ENCODE peak calls at places on chromosomes 5 and 9, in seven cellular contexts. S is gastrocnemius medialis; Z is pancreas; I is heart left ventricle; W is CD4-positive, alpha-beta memory T cell; B is breast epithelium; V is lung. X is an unnamed sample. For H3K4me1, the result is how much of the 10 kb centered on the place peaks cover.

GRCh38 chr5:81893961-81894360 is 77.9 kb upstream of the ATG10 start:
- DNase-seq in S (no peak), Z (no peak), I (no peak), W (no peak), B (no peak), V (no peak), X (no peak)

GRCh38 chr5:73822276-73822988 is 196.4 kb downstream of the ARHGEF28 start:
- DNase-seq in S (no peak), Z (no peak), I (no peak), W (no peak), B (no peak), V (no peak), X (no peak)

GRCh38 chr9:80650964-80651555 is 1038.3 kb downstream of the TLE1 start:
- DNase-seq in S (no peak), Z (no peak), I (no peak), W (no peak), B (no peak), V (no peak), X (no peak)

GRCh38 chr9:120545691-120546565 is 34.0 kb downstream of the CDK5RAP2 start:
- DNase-seq in S (no peak), Z (no peak), I (no peak), W (no peak), B (no peak), V (no peak), X (no peak)

GRCh38 chr5:141478321-141478945 is 2.7 kb downstream of the PCDHGC3 start:
- DNase-seq in S (no peak), Z (peak), I (no peak), W (no peak), B (peak), V (peak), X (peak)

GRCh38 chr9:109417585-109418544 is 80.2 kb downstream of the PTPN3 start:
- DNase-seq in S (peak), Z (no peak), I (peak), W (no peak), B (no peak), V (no peak), X (no peak)

GRCh38 chr5:72425995-72426394 is 81.2 kb downstream of the ZNF366 start:
- DNase-seq in S (no peak), Z (no peak), I (no peak), W (no peak), B (no peak), V (no peak), X (no peak)

GRCh38 chr5:165201364-165202143 is 1696.1 kb downstream of the MAT2B start:
- DNase-seq in S (no peak), Z (no peak), I (no peak), W (no peak), B (no peak), V (no peak), X (no peak)

GRCh38 chr5:110031402-110032140 is 341.8 kb downstream of the MAN2A1 start:
- DNase-seq in S (no peak), Z (no peak), I (no peak), W (peak), B (no peak), V (no peak), X (no peak)

GRCh38 chr5:169161022-169161680 is 139.8 kb downstream of the SLIT3 start:
- DNase-seq in S (peak), Z (no peak), I (peak), W (no peak), B (peak), V (peak), X (peak)

GRCh38 chr5:6713274-6714181 is at the start of gene TENT4A:
- DNase-seq in S (no peak), Z (no peak), I (peak), W (no peak), B (peak), V (peak), X (peak)

GRCh38 chr5:111806753-111807152 is 49.8 kb upstream of the NREP start:
- DNase-seq in S (no peak), Z (no peak), I (no peak), W (no peak), B (no peak), V (no peak), X (no peak)

GRCh38 chr5:159182691-159183090 is 26.7 kb downstream of the RNF145 start:
- DNase-seq in S (no peak), Z (no peak), I (no peak), W (no peak), B (no peak), V (no peak), X (no peak)

GRCh38 chr5:126366199-126366560 is 57.0 kb upstream of the GRAMD2B start:
- DNase-seq in S (no peak), Z (no peak), I (no peak), W (no peak), B (no peak), V (no peak), X (no peak)

GRCh38 chr5:108749130-108749861 is 1.6 kb downstream of the FER start:
- DNase-seq in S (no peak), Z (peak), I (no peak), W (peak), B (no peak), V (no peak), X (no peak)

GRCh38 chr5:1354491-1355033 is 9.7 kb upstream of the CLPTM1L start:
- DNase-seq in S (no peak), Z (no peak), I (no peak), W (no peak), B (no peak), V (no peak), X (no peak)

GRCh38 chr9:113738898-113739604 is 137.1 kb upstream of the ZNF618 start:
- DNase-seq in S (no peak), Z (no peak), I (no peak), W (peak), B (no peak), V (no peak), X (no peak)

GRCh38 chr5:173486355-173486754 is 130.1 kb downstream of the BOD1 start:
- DNase-seq in S (no peak), Z (no peak), I (no peak), W (no peak), B (peak), V (no peak), X (no peak)

GRCh38 chr9:28120241-28121025 is 547.2 kb upstream of the C9orf72 start:
- DNase-seq in S (no peak), Z (no peak), I (no peak), W (no peak), B (no peak), V (no peak), X (no peak)

GRCh38 chr5:57452885-57453284 is 29.7 kb downstream of the ACTBL2 start:
- DNase-seq in S (no peak), Z (no peak), I (no peak), W (no peak), B (no peak), V (no peak), X (no peak)

GRCh38 chr5:176188085-176188484 is 50.1 kb upstream of the SIMC1 start:
- DNase-seq in S (no peak), Z (no peak), I (no peak), W (no peak), B (no peak), V (no peak), X (no peak)

GRCh38 chr5:139561655-139562451 is 714 bp downstream of the UBE2D2 start:
- DNase-seq in S (peak), Z (peak), I (no peak), W (peak), B (peak), V (peak), X (no peak)

GRCh38 chr5:101626572-101626971 is 669.5 kb downstream of the SLCO4C1 start:
- DNase-seq in S (no peak), Z (no peak), I (no peak), W (no peak), B (no peak), V (no peak), X (no peak)

GRCh38 chr5:133128066-133128465 is 76.3 kb downstream of the HSPA4 start:
- DNase-seq in S (no peak), Z (no peak), I (no peak), W (no peak), B (no peak), V (no peak), X (no peak)

GRCh38 chr9:37587521-37587920 is 4.9 kb downstream of the TOMM5 start:
- DNase-seq in S (no peak), Z (no peak), I (no peak), W (no peak), B (no peak), V (no peak), X (no peak)

GRCh38 chr9:37583522-37584121 is 7.4 kb upstream of the FBXO10 start:
- DNase-seq in S (no peak), Z (no peak), I (no peak), W (no peak), B (no peak), V (no peak), X (no peak)

DNA sequence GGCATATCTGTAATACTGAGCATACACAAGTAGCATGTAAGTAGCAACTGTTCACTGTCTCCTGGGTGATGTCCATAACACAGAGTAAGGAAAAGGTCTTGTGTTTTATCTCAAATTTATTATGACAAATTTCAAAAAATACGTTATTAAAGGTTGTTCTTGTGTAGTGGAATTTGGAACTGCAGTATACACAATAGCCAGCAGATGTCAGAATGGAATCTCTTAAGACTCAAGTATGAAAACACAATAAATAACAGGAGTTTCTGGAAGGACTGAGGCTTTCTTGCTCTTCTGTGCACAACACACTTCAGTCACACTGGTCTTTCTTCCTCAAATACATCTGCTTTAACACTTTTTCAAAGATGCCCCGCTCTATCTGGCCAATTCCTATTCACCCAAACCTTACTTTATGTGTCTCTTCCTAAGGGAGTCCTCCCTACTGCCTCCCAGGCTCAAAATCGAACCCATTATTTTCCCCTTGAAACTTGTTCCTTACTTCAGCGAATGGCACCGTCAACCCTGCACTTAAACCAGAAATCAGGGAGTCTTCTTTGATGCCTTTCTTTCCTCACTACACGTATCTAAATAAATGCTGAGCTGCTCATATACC is 6.5 kb upstream of the FBXO10 start:
- DNase-seq in S (no peak), Z (no peak), I (no peak), W (peak), B (no peak), V (no peak), X (no peak)
- H3K27ac ChIP-seq in S (no peak), Z (no peak), I (no peak), W (no peak), B (no peak), V (no peak), X (peak)

DNA sequence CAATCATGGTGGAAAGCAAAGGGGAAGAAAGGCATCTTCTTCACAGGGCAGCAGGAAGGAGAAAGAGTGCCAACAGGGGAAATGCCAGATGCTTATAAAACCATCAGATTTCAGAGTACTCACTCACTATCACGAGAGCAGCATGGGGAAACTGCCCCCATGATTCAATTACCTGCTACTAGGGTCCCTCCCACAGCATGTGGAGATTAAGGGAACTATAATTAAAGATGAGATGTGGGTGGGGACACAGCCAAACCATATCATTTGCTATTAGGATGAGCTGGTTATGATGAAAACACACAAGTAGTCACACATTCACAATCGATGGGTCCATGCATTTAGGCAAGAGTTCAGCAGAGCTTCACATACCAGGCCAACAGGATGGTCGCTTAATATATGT is 469.0 kb downstream of the PDE4D start:
- DNase-seq in S (no peak), Z (no peak), I (no peak), W (no peak), B (no peak), V (no peak), X (no peak)
- H3K4me1 ChIP-seq in S (under half), Z (under half), I (under half), W (under half), B (under half), V (under half), X (under half)

GRCh38 chr5:122845253-122846050 is at the start of gene SNX24:
- DNase-seq in S (peak), Z (peak), I (peak), W (peak), B (peak), V (peak), X (peak)

GRCh38 chr5:122844916-122845252 is 529 bp upstream of the SNX24 start:
- DNase-seq in S (no peak), Z (no peak), I (no peak), W (no peak), B (no peak), V (no peak), X (no peak)

GRCh38 chr5:122847687-122848081 is 2.3 kb downstream of the SNX24 start:
- DNase-seq in S (no peak), Z (no peak), I (no peak), W (no peak), B (no peak), V (no peak), X (no peak)

GRCh38 chr5:122846051-122846567 is 696 bp downstream of the SNX24 start:
- DNase-seq in S (no peak), Z (no peak), I (no peak), W (peak), B (no peak), V (peak), X (no peak)

DNA sequence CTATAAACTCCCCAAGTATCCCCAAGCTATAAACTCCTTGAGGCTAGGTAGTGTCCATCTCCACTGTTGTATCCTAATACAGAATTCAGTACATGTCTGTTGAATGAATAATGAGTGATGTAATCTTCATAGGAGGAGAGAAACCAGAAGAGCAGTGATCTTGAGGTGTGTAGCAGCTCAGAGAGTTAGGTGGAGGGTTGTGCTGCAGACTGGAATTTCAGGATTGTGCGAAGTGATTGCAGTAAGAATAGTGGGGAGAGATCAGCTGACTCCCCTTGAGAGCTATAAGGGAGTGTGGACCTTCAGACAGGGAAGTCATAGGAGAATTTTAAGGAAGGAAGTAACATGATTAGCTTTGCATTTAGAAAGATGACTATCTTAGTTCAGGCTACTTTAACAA is 4.3 kb downstream of the SNX24 start:
- DNase-seq in S (no peak), Z (no peak), I (no peak), W (no peak), B (no peak), V (peak), X (no peak)
- H3K27ac ChIP-seq in S (no peak), Z (no peak), I (no peak), W (no peak), B (no peak), V (no peak), X (no peak)

GRCh38 chr9:137307255-137308101 is 5.4 kb upstream of the NRARP start:
- DNase-seq in S (no peak), Z (peak), I (peak), W (no peak), B (no peak), V (no peak), X (peak)

GRCh38 chr9:137305060-137305787 is 3.2 kb upstream of the NRARP start:
- DNase-seq in S (no peak), Z (peak), I (peak), W (peak), B (no peak), V (peak), X (peak)

GRCh38 chr9:137308102-137308619 is 6.1 kb upstream of the NRARP start:
- DNase-seq in S (no peak), Z (peak), I (peak), W (no peak), B (no peak), V (no peak), X (no peak)

GRCh38 chr9:137305788-137306545 is 3.9 kb upstream of the NRARP start:
- DNase-seq in S (no peak), Z (peak), I (peak), W (no peak), B (no peak), V (no peak), X (peak)

DNA sequence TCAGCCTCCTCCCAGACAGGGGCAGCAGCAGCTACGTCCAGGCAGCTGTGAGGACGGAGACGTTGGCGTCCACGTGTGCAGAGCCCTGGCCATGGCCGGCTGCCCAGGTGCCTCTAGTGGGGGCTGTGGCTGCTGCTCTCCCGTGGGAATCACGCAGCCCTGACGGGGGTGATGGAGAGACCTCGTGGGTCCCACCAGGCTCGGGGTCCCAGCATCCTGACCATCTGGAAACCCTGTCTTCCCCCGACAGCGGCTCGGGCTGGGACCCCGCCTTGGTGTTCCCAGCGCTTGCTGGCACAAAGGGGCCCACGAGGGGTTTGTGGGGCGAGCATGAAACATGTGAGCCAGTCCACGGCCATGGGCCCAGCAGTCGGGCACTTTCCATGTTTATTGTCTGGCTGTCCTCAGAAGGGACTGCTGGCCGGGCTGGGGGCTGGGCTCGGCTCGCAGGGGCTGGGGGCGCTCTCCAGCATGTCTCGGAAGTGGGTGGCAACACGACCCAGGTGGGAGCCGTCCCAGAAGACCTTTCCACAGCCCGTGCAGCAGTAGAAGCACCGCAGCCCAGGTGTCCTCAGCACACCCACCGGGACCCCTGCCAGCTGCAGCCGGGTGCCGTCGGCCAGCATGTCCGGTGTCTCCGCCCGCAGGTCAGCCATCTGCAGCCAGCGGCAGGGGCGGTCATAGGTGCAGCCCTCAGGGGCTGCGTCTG is 4.6 kb upstream of the NRARP start:
- DNase-seq in S (no peak), Z (peak), I (peak), W (no peak), B (no peak), V (no peak), X (peak)
- H3K4me1 ChIP-seq in S (under half), Z (half or more), I (under half), W (under half), B (under half), V (under half), X (under half)

DNA sequence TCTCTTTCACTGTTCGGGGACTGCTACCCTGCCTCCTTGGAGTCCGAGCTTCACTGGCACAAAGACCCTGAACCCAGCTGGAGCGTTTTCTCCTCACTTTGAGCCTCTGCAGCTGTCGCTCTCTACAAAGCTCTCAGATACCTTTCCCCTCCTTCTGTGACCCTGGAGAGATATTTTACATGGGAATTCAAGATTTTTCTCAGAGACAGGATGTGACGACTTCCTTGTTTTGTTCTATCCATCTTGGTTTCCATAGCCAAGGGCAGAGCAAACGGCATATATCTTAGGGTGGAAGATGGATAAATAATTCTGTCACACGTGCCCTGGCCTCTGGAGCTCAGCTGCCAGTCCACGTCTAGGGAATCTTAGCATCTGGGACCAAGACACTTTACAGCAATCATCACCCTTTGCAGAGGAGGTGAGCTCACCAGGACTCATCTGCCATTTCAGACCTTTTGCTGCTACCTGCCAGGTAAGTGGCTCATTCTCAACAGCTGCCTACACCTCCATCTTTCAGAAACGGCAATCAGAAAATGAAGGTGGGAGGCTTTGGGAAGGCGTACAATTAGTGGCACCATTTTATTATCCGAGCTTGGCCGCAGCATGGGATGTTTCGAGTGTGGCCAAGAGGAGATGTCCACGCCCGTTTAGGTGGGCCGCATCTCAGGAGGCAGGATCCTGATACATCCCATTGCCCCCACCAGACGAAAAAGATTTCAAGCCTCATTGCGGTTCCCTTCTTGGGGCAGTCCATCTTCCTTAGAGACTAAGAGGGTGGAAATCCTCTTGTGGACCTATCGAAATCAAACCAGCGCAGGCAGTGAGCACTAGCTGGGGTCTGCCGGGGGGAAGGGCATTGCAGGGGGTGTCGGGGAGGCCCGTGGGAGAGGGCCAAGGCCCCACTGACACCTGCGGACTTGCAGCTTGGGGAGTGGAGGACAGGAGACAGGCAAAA is at the start of gene BTNL9:
- DNase-seq in S (no peak), Z (no peak), I (no peak), W (no peak), B (no peak), V (peak), X (no peak)
- H3K27ac ChIP-seq in S (peak), Z (no peak), I (peak), W (no peak), B (no peak), V (peak), X (no peak)

GRCh38 chr9:131406567-131407436 is 12.9 kb downstream of the PRRC2B start:
- DNase-seq in S (no peak), Z (no peak), I (no peak), W (no peak), B (no peak), V (no peak), X (no peak)
- H3K4me1 ChIP-seq in S (half or more), Z (half or more), I (half or more), W (half or more), B (under half), V (under half), X (under half)

GRCh38 chr9:130448035-130448624 is 3.4 kb downstream of the ASS1 start:
- DNase-seq in S (no peak), Z (peak), I (no peak), W (no peak), B (no peak), V (no peak), X (no peak)
- H3K27ac ChIP-seq in S (no peak), Z (no peak), I (no peak), W (no peak), B (peak), V (no peak), X (no peak)

X was measured in uterus.